ENCODE peak calls at places on chromosome 10, in five cellular contexts. H is mucosa of descending colon, A is foreskin keratinocyte, D is thoracic aorta, R is RWPE1. P is an unnamed sample.
A peak's percentile ranks its signal among the peaks of the same experiment; 100 is the strongest.

GRCh38 chr10:77041636-77042258 is 595.9 kb downstream of the KCNMA1 start:
- DNase-seq in H (no peak), A (no peak), R (no peak), D (no peak), P (no peak)

GRCh38 chr10:101617102-101617823 is 29.1 kb downstream of the DPCD start:
- DNase-seq in A (no peak), R (no peak), D (no peak), H (no peak), P (no peak)

GRCh38 chr10:128091636-128092210 is 34.5 kb downstream of the MKI67 start:
- DNase-seq in H (no peak), D (no peak), A (no peak), R (no peak), P (no peak)

GRCh38 chr10:30459283-30459682 is 25.3 kb downstream of the MAP3K8 start:
- DNase-seq in D (no peak), H (peak; percentile 40), R (no peak), A (no peak), P (no peak)

GRCh38 chr10:112471878-112472487 is 25.0 kb downstream of the VTI1A start:
- DNase-seq in H (no peak), R (peak; percentile 57), A (no peak), D (no peak), P (no peak)

GRCh38 chr10:49622426-49623425 is 8.9 kb downstream of the CHAT start:
- DNase-seq in R (no peak), A (no peak), D (no peak), H (no peak), P (no peak)

GRCh38 chr10:127877116-127877515 is 15.6 kb downstream of the CLRN3 start:
- DNase-seq in H (no peak), R (no peak), A (no peak), D (no peak), P (no peak)

GRCh38 chr10:34933676-34934075 is 118.6 kb upstream of the PARD3 start:
- DNase-seq in D (no peak), H (no peak), R (no peak), A (no peak), P (no peak)

GRCh38 chr10:98367626-98368451 is 47.1 kb downstream of the PYROXD2 start:
- DNase-seq in H (no peak), A (no peak), D (no peak), R (no peak), P (no peak)

GRCh38 chr10:18886102-18886501 is 162.5 kb upstream of the MALRD1 start:
- DNase-seq in R (no peak), D (no peak), A (no peak), H (no peak), P (no peak)

GRCh38 chr10:18738835-18739234 is 79.6 kb downstream of the ARL5B start:
- DNase-seq in H (no peak), D (no peak), A (no peak), R (no peak), P (no peak)

GRCh38 chr10:112565434-112566053 is 118.5 kb downstream of the VTI1A start:
- DNase-seq in R (peak; percentile 54), H (no peak), D (no peak), A (peak; percentile 21), P (no peak)

GRCh38 chr10:44925224-44925623 is 14.1 kb downstream of the TMEM72 start:
- DNase-seq in H (no peak), D (no peak), A (no peak), R (no peak), P (no peak)
- TF ChIP-seq CTCF in H (no peak), D (no peak), A (no peak), R (no peak), P (no peak)

DNA sequence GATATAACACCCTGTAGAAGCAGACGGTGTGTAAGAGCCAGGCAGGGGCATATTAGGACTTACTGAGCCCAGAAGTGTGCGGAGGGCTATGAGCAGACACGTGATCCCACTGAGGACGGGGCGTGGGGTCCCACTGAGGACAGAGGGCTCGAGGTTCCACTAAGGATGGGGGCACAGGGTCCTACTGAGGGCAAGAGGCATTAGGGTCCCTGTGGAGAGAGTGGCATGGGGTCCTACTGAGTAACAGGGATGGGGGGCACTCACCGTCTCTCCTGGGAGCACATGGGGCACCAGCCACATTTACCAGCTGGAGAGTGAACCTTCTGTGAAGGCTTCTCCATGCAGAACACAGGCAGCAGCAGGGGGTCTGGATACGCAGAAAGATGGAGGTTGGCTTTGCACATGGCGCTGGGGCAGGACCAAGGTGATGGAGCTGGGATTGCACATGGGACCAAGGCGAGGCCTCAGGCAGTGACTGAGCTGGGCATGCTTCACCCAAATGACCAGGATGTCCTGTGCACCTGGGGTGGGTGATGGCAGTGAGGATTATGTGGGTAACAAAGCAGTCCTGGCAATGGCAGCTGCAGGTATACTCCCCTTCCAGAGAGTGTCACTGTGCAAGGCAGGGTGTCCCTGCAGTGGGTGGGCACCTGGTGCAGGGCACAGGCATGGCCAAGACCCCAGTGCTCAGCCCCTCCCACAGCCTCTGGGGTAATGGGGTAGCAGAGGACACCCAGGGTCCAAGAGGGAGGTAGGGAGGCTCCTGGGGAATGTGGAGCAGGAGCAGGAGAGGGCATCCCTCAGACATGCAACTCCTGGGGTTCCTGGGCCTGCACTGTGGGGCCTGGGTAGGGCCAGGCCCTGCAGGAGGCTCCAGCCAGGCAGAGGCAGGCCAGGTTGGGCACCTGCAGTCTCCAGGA is 278.1 kb downstream of the TCERG1L start:
- DNase-seq in D (no peak), H (no peak), A (no peak), R (no peak), P (no peak)
- TF ChIP-seq CTCF in D (no peak), H (no peak), A (no peak), R (no peak), P (no peak)

DNA sequence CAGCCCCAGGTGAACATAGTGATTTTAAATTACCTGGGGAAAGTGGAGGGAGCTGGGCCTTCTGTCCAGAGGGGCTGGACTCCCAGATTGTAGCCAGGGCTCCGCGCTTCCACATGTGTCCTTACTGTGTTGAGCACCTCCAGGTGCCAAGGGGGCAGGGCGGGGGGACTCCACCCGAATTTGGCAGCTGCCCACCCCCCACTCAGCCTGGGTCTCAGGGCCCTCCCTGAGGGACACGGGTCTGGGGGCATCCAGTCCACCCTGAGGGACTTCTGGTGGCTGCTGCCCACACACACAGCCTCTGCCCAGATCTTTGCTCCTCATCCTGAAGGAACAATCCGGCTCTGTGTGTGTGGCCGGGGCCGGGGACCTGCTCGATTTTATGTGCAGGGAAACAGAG is 28.2 kb upstream of the ADGRA1 start:
- DNase-seq in R (no peak), D (no peak), A (no peak), H (no peak), P (no peak)
- TF ChIP-seq CTCF in R (no peak), D (no peak), A (no peak), H (no peak), P (no peak)

GRCh38 chr10:115093286-115093775 is at the start of gene ATRNL1:
- DNase-seq in A (no peak), D (no peak), H (peak; percentile 31), R (no peak), P (no peak)

GRCh38 chr10:115092258-115092554 is 959 bp upstream of the ATRNL1 start:
- DNase-seq in H (no peak), A (no peak), R (no peak), D (no peak), P (no peak)

GRCh38 chr10:115092555-115093285 is 445 bp upstream of the ATRNL1 start:
- DNase-seq in R (no peak), D (no peak), A (no peak), H (no peak), P (no peak)

GRCh38 chr10:115094605-115095004 is 1.4 kb downstream of the ATRNL1 start:
- DNase-seq in R (no peak), H (no peak), D (no peak), A (no peak), P (no peak)

GRCh38 chr10:115093776-115094361 is 704 bp downstream of the ATRNL1 start:
- DNase-seq in D (no peak), H (peak; percentile 34), A (no peak), R (no peak), P (no peak)
- TF ChIP-seq CTCF in D (no peak), H (no peak), A (peak; percentile 50), R (no peak), P (no peak)

GRCh38 chr10:114708717-114709352 is 50.8 kb upstream of the ABLIM1 start:
- DNase-seq in H (no peak), A (peak; percentile 57), R (peak; percentile 76), D (no peak), P (no peak)
- TF ChIP-seq CTCF in H (no peak), A (peak; percentile 15), R (no peak), D (no peak), P (no peak)

GRCh38 chr10:121927841-121928527 is at the start of gene ATE1:
- DNase-seq in A (peak; percentile 73), R (peak; percentile 89), D (peak; percentile 73), H (peak; percentile 94), P (peak; percentile 61)
- TF ChIP-seq CTCF in A (peak; percentile 49), R (no peak), D (no peak), H (no peak), P (no peak)

GRCh38 chr10:73248259-73248724 is 1.2 kb upstream of the DNAJC9 start:
- DNase-seq in A (no peak), D (no peak), H (no peak), R (no peak), P (no peak)

GRCh38 chr10:73247509-73248258 is 629 bp upstream of the DNAJC9 start:
- DNase-seq in R (no peak), H (no peak), D (no peak), A (no peak), P (no peak)

GRCh38 chr10:73244866-73245477 is 2.1 kb downstream of the DNAJC9 start:
- DNase-seq in D (no peak), H (no peak), R (no peak), A (no peak), P (no peak)

GRCh38 chr10:73246322-73246782 is 703 bp downstream of the DNAJC9 start:
- DNase-seq in D (no peak), H (no peak), A (no peak), R (no peak), P (no peak)

DNA sequence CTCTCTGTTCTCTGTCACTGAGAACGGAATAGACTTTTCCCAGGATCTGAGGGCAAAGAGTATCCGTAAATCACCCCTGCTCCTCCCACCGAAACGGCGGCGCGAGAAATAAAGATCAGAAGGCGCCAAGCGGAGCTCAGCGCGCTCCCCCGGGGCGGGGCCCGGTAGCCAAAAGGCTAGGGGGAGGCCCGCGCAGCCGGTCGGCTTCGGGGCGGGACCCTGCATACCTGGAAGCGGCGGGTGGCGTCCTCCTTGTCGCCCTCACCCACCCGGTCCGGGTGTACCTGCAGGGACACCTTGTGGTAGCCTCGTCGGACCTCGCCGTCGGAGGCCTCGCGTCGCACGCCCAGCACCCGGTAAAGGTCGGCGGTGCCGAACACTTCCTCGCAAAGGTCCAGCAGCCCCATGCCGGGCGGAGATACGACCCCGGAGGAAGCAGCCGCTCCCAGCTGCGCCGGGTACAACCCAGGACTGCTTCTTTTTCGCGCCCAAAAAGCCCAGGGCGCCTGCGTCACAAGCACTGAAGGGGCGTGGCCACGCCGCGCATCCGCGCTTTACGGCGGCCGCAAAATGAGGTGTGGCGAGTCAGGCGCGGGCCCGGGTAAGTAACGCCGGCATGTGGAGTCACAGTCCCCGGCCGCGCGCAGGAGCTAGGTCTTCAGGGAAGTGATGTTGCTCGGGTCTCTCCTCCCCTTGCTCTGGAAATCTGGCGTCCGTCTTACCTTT is at the start of gene DNAJC9:
- DNase-seq in A (peak; percentile 87), H (peak; percentile 100), R (peak; percentile 95), D (peak; percentile 90), P (peak; percentile 99)
- TF ChIP-seq CTCF in A (peak; percentile 27), H (peak; percentile 22), R (no peak), D (no peak), P (no peak)